ENCODE peak calls at places on chromosome 3, in ten cellular contexts. J is left ventricle myocardium inferior; D is psoas muscle; F is CD8-positive, alpha-beta memory T cell; I is heart left ventricle; E is hepatocyte; H is transverse colon; A is PC-9; L is mesenchymal stem cell; Q is thoracic aorta. T is an unnamed sample.

GRCh38 chr3:45109736-45110135 is 36.4 kb downstream of the CDCP1 start:
- DNase-seq in A (no peak), Q (no peak), E (no peak), H (no peak), I (no peak), J (no peak), F (no peak), D (no peak), L (peak; percentile 84), T (no peak)

GRCh38 chr3:187295635-187296034 is 4.1 kb upstream of the MASP1 start:
- DNase-seq in L (no peak), I (no peak), F (no peak), Q (no peak), A (no peak), E (no peak), D (no peak), H (no peak), J (no peak), T (peak; percentile 19)

GRCh38 chr3:37691213-37691830 is 170.4 kb upstream of the CTDSPL start:
- DNase-seq in L (no peak), A (no peak), H (no peak), Q (no peak), F (no peak), J (no peak), I (no peak), E (no peak), D (no peak), T (no peak)

GRCh38 chr3:52483081-52483480 is 12.1 kb upstream of the STAB1 start:
- DNase-seq in J (no peak), F (no peak), I (no peak), H (no peak), L (no peak), D (peak; percentile 17), A (no peak), E (no peak), Q (no peak), T (no peak)

GRCh38 chr3:45607790-45608189 is 13.2 kb downstream of the LIMD1 start:
- DNase-seq in I (no peak), E (no peak), L (peak; percentile 37), J (peak; percentile 28), F (no peak), Q (no peak), A (no peak), H (no peak), D (no peak), T (no peak)

GRCh38 chr3:155631323-155632019 is 113.4 kb downstream of the PLCH1 start:
- DNase-seq in L (no peak), A (no peak), J (no peak), Q (no peak), I (no peak), F (no peak), E (no peak), D (no peak), H (no peak), T (no peak)

GRCh38 chr3:42097166-42097946 is 6.2 kb downstream of the TRAK1 start:
- DNase-seq in D (no peak), A (no peak), J (no peak), Q (no peak), H (no peak), L (peak; percentile 61), I (no peak), F (no peak), E (no peak), T (no peak)

GRCh38 chr3:124263168-124263567 is 271.2 kb upstream of the ROPN1 start:
- DNase-seq in F (no peak), L (peak; percentile 88), D (no peak), J (no peak), I (no peak), H (no peak), Q (no peak), A (peak; percentile 42), E (peak; percentile 20), T (no peak)

GRCh38 chr3:187689984-187690383 is 12.4 kb downstream of the RTP2 start:
- DNase-seq in Q (no peak), H (no peak), F (no peak), D (no peak), J (no peak), L (no peak), I (no peak), E (no peak), A (no peak), T (no peak)

GRCh38 chr3:170471149-170471548 is 52.5 kb downstream of the CLDN11 start:
- DNase-seq in D (no peak), E (no peak), J (no peak), F (no peak), L (no peak), Q (no peak), I (no peak), A (no peak), H (no peak), T (no peak)

GRCh38 chr3:114714237-114714636 is 420.4 kb downstream of the TIGIT start:
- DNase-seq in I (no peak), Q (no peak), J (no peak), E (no peak), A (no peak), F (no peak), D (no peak), H (no peak), L (no peak), T (no peak)

GRCh38 chr3:121834079-121834730 is 655 bp downstream of the IQCB1 start:
- DNase-seq in Q (no peak), D (peak; percentile 17), L (no peak), A (no peak), E (peak; percentile 27), J (no peak), F (no peak), I (no peak), H (peak; percentile 20), T (peak; percentile 28)

GRCh38 chr3:46091046-46091445 is 63.8 kb upstream of the XCR1 start:
- DNase-seq in Q (no peak), H (no peak), J (no peak), D (no peak), L (no peak), F (no peak), I (no peak), E (no peak), A (no peak), T (no peak)

GRCh38 chr3:57065588-57065987 is 5.1 kb downstream of the SPATA12 start:
- DNase-seq in I (no peak), E (no peak), F (no peak), J (no peak), H (no peak), D (no peak), L (peak; percentile 62), Q (no peak), A (peak; percentile 88), T (no peak)

GRCh38 chr3:123339302-123339701 is 109.6 kb downstream of the ADCY5 start:
- DNase-seq in F (no peak), I (no peak), Q (no peak), L (no peak), D (no peak), J (peak; percentile 8), E (no peak), A (no peak), H (no peak), T (no peak)

GRCh38 chr3:99637041-99637380 is 1.4 kb upstream of the COL8A1 start:
- DNase-seq in J (no peak), Q (no peak), H (no peak), L (peak; percentile 62), I (no peak), F (no peak), D (no peak), A (no peak), E (no peak), T (no peak)

DNA sequence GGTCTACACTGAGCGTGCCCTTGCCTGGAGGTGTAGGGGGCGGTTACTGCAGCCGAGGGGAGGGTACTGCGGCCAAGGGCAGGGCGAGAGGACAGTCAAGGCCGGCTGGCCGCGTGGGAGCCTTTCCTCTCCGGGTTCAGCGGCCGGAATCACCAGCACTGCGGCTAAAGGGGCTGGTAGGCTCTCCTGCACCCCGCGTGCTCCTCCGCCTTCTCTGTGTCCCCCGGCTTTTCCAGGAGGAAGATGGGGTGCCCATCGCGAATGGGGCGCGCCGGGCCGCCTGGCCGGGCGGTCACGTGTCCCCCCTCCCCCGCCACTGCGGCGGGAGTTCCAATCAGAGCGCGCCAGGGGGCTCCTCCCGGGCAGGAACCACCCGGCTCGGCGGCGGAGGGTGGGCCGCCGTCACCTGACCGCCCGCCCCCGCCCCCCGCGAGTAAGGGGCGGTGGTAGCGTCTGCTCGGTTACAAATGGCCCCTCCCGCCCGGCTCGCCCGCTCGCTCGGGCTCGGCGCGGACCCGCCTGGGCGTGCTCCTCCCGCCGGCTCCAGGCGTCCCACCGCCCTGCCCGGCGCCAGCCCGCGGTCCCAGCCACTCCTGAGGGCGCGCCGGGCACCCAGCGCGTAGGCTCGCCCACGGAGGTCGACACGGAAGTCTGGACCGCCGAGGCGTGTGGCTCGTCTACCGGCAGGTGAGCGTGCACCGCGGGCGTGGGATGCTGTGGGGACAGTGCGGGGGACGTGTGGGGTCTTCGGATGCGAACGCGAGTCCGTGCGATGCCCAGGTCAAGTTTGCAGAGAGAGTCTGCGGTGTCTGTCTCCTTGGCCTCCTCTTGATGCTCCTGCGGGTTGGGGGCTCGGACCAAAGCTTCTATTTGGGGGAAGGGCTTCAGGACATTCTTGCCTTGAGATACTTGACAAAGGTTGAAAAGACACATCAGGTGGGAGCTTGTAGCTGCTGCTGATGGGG is 242.6 kb upstream of the TOPAZ1 start:
- DNase-seq in H (no peak), D (no peak), A (peak; percentile 69), F (no peak), L (peak; percentile 4), I (no peak), Q (no peak), J (no peak), E (peak; percentile 83), T (peak; percentile 89)
- H3K4me1 ChIP-seq in H (peaks cover 38% of the 10 kb centered on the region), D (peaks cover 31% of the 10 kb centered on the region), A (peaks cover 22% of the 10 kb centered on the region), F (peaks cover 36% of the 10 kb centered on the region), L (peaks cover 43% of the 10 kb centered on the region), I (peaks cover 52% of the 10 kb centered on the region), Q (peaks cover 51% of the 10 kb centered on the region), J (peaks cover 50% of the 10 kb centered on the region), E (peaks cover 42% of the 10 kb centered on the region), T (peaks cover 15% of the 10 kb centered on the region)

GRCh38 chr3:72177075-72178050 is 392.4 kb upstream of the PROK2 start:
- DNase-seq in E (peak; percentile 43), H (peak; percentile 41), J (peak; percentile 46), F (no peak), I (peak; percentile 40), A (no peak), Q (no peak), L (no peak), D (peak; percentile 41), T (no peak)
- H3K4me3 ChIP-seq in E (no peak overlapping the region), H (no peak overlapping the region), J (peak overlapping the region; percentile 42), F (no peak overlapping the region), I (peak overlapping the region; percentile 27), A (no peak overlapping the region), Q (peak overlapping the region; percentile 60), L (no peak overlapping the region), D (peak overlapping the region; percentile 31), T (no peak overlapping the region)

DNA sequence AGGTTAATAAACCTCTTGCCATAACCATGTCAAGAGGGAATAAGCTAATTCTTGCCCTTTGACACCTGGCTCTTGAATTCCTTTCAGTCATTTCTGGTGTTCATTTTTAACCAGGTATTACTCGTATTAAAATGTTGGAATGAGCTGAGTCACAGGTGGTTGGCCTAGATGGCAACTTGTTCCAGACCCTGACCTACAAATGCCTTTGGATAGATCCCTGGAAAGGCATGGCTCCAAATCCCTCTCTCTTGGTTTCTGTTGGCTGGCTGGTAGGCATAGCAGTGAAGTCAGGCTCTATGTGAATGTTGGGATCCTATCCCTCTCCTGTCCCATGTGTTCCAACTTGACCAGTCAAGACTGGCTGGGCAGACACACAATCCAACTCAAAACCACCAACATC is 277.1 kb upstream of the PROK2 start:
- DNase-seq in L (no peak), E (no peak), Q (no peak), A (no peak), I (no peak), J (no peak), F (no peak), H (no peak), D (no peak), T (no peak)
- H3K27me3 ChIP-seq in L (peaks cover 3% of the 10 kb centered on the region), E (no peaks in the 10 kb centered on the region), Q (no peaks in the 10 kb centered on the region), A (no peaks in the 10 kb centered on the region), I (no peaks in the 10 kb centered on the region), J (no peaks in the 10 kb centered on the region), F (no peaks in the 10 kb centered on the region), H (no peaks in the 10 kb centered on the region), D (no peaks in the 10 kb centered on the region), T (no peaks in the 10 kb centered on the region)

GRCh38 chr3:194687638-194688206 is 2.0 kb downstream of the FAM43A start:
- DNase-seq in A (peak; percentile 69), Q (no peak), D (peak; percentile 80), I (peak; percentile 84), H (peak; percentile 86), L (peak; percentile 86), J (peak; percentile 76), F (peak; percentile 29), E (peak; percentile 87), T (peak; percentile 67)
- H3K4me1 ChIP-seq in A (peaks cover 17% of the 10 kb centered on the region), Q (peaks cover 57% of the 10 kb centered on the region), D (peaks cover 32% of the 10 kb centered on the region), I (peaks cover 66% of the 10 kb centered on the region), H (peaks cover 28% of the 10 kb centered on the region), L (peaks cover 46% of the 10 kb centered on the region), J (peaks cover 79% of the 10 kb centered on the region), F (peaks cover 36% of the 10 kb centered on the region), E (peaks cover 48% of the 10 kb centered on the region), T (peaks cover 23% of the 10 kb centered on the region)